ENCODE peak calls at places on chromosomes 16 and 17, in five cellular contexts. One of them, this sample, is unnamed.

GRCh38 chr17:39667262-39668140 is 752 bp upstream of the PNMT start:
- DNase-seq in mesenchymal stem cell: no peak
- DNase-seq in neuronal stem cell: no peak
- DNase-seq in IMR-90: no peak
- DNase-seq in H9: no peak
- DNase-seq in this sample: no peak

GRCh38 chr16:8967437-8967821 is 3.7 kb upstream of the USP7 start:
- DNase-seq in mesenchymal stem cell: no peak
- DNase-seq in neuronal stem cell: no peak
- DNase-seq in H9: no peak
- DNase-seq in IMR-90: no peak
- DNase-seq in this sample: peak

GRCh38 chr16:9054460-9054859 is 37.0 kb upstream of the HAPSTR1 start:
- DNase-seq in mesenchymal stem cell: no peak
- DNase-seq in IMR-90: no peak
- DNase-seq in H9: no peak
- DNase-seq in neuronal stem cell: no peak
- DNase-seq in this sample: no peak

GRCh38 chr16:67068212-67068753 is 39.3 kb downstream of the CBFB start:
- DNase-seq in mesenchymal stem cell: peak
- DNase-seq in IMR-90: peak
- DNase-seq in neuronal stem cell: no peak
- DNase-seq in H9: no peak
- DNase-seq in this sample: no peak

GRCh38 chr17:57568340-57568739 is 176.8 kb downstream of the CCDC182 start:
- DNase-seq in H9: no peak
- DNase-seq in neuronal stem cell: no peak
- DNase-seq in IMR-90: no peak
- DNase-seq in mesenchymal stem cell: no peak
- DNase-seq in this sample: peak

GRCh38 chr17:80270836-80271235 is 10.2 kb downstream of the RNF213 start:
- DNase-seq in H9: peak
- DNase-seq in neuronal stem cell: peak
- DNase-seq in IMR-90: no peak
- DNase-seq in mesenchymal stem cell: peak
- DNase-seq in this sample: peak

GRCh38 chr17:40063034-40063765 is 435 bp downstream of the THRA start:
- DNase-seq in neuronal stem cell: no peak
- DNase-seq in mesenchymal stem cell: peak
- DNase-seq in H9: peak
- DNase-seq in IMR-90: no peak
- DNase-seq in this sample: peak

GRCh38 chr16:24834459-24835335 is 11.1 kb upstream of the SLC5A11 start:
- DNase-seq in neuronal stem cell: no peak
- DNase-seq in H9: peak
- DNase-seq in mesenchymal stem cell: peak
- DNase-seq in IMR-90: peak
- DNase-seq in this sample: peak

GRCh38 chr17:78138204-78139060 is 7.8 kb upstream of the C17orf99 start:
- DNase-seq in IMR-90: no peak
- DNase-seq in H9: no peak
- DNase-seq in mesenchymal stem cell: no peak
- DNase-seq in neuronal stem cell: no peak
- DNase-seq in this sample: no peak

GRCh38 chr17:38464723-38465419 is 36.6 kb downstream of the ARHGAP23 start:
- DNase-seq in H9: no peak
- DNase-seq in IMR-90: peak
- DNase-seq in neuronal stem cell: no peak
- DNase-seq in mesenchymal stem cell: peak
- DNase-seq in this sample: no peak

GRCh38 chr17:1649844-1650409 is at the start of gene RILP:
- DNase-seq in H9: peak
- DNase-seq in neuronal stem cell: no peak
- DNase-seq in mesenchymal stem cell: no peak
- DNase-seq in IMR-90: no peak
- DNase-seq in this sample: peak

GRCh38 chr16:55225972-55226542 is 97.9 kb upstream of the IRX6 start:
- DNase-seq in neuronal stem cell: no peak
- DNase-seq in H9: no peak
- DNase-seq in IMR-90: no peak
- DNase-seq in mesenchymal stem cell: no peak
- DNase-seq in this sample: no peak

GRCh38 chr16:31214705-31215286 is 877 bp downstream of the TRIM72 start:
- DNase-seq in mesenchymal stem cell: no peak
- DNase-seq in H9: peak
- DNase-seq in neuronal stem cell: no peak
- DNase-seq in IMR-90: no peak
- DNase-seq in this sample: no peak
- H2BK5ac ChIP-seq in mesenchymal stem cell: no peak
- H2BK5ac ChIP-seq in H9: no peak
- H2BK5ac ChIP-seq in neuronal stem cell: no peak
- H2BK5ac ChIP-seq in IMR-90: no peak
- H2BK5ac ChIP-seq in this sample: no peak

GRCh38 chr16:50276128-50276444 is 9.7 kb downstream of the ADCY7 start:
- DNase-seq in IMR-90: no peak
- DNase-seq in H9: no peak
- DNase-seq in neuronal stem cell: no peak
- DNase-seq in mesenchymal stem cell: no peak
- DNase-seq in this sample: no peak

GRCh38 chr16:50273888-50274770 is 7.8 kb downstream of the ADCY7 start:
- DNase-seq in mesenchymal stem cell: no peak
- DNase-seq in H9: no peak
- DNase-seq in neuronal stem cell: no peak
- DNase-seq in IMR-90: no peak
- DNase-seq in this sample: no peak

GRCh38 chr16:50275428-50276127 is 9.2 kb downstream of the ADCY7 start:
- DNase-seq in H9: no peak
- DNase-seq in IMR-90: no peak
- DNase-seq in mesenchymal stem cell: no peak
- DNase-seq in neuronal stem cell: no peak
- DNase-seq in this sample: no peak

GRCh38 chr16:50273382-50273690 is 7.0 kb downstream of the ADCY7 start:
- DNase-seq in IMR-90: no peak
- DNase-seq in mesenchymal stem cell: no peak
- DNase-seq in H9: no peak
- DNase-seq in neuronal stem cell: no peak
- DNase-seq in this sample: no peak

DNA sequence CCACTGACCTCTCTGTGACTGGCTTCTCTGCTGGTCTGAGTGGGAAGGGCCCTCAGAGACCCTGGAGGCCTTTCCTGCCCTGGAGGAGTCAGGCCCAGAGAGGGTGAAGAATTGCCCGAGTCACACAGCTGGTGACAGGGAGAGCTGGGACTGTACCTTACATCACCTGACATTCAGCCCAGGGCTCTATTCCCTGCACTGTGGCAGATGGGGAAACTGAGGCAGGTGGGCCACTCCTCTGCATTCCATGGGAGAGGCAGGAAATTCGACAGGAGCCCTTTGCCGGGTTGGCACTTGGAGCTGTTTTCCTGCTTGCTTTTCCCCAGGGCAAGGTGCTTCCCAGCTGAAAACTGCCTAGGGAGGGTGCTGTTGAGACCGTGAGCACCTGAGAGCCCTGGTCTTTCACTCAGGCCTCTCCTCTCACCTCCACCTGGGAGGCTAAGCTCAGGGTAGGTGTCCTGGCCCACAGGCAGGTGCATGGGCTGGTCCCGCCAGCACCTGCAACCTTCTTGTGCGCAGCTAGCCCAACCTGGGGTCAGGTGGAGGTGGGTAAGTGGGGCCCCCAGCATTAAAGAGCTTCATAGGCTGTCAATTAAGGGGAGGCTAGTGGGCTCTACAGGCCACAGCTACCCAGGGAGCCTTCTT is 8.5 kb downstream of the ADCY7 start:
- DNase-seq in neuronal stem cell: no peak
- DNase-seq in IMR-90: no peak
- DNase-seq in mesenchymal stem cell: no peak
- DNase-seq in H9: no peak
- DNase-seq in this sample: no peak
- H2BK5ac ChIP-seq in neuronal stem cell: no peak
- H2BK5ac ChIP-seq in IMR-90: no peak
- H2BK5ac ChIP-seq in mesenchymal stem cell: no peak
- H2BK5ac ChIP-seq in H9: no peak
- H2BK5ac ChIP-seq in this sample: no peak

DNA sequence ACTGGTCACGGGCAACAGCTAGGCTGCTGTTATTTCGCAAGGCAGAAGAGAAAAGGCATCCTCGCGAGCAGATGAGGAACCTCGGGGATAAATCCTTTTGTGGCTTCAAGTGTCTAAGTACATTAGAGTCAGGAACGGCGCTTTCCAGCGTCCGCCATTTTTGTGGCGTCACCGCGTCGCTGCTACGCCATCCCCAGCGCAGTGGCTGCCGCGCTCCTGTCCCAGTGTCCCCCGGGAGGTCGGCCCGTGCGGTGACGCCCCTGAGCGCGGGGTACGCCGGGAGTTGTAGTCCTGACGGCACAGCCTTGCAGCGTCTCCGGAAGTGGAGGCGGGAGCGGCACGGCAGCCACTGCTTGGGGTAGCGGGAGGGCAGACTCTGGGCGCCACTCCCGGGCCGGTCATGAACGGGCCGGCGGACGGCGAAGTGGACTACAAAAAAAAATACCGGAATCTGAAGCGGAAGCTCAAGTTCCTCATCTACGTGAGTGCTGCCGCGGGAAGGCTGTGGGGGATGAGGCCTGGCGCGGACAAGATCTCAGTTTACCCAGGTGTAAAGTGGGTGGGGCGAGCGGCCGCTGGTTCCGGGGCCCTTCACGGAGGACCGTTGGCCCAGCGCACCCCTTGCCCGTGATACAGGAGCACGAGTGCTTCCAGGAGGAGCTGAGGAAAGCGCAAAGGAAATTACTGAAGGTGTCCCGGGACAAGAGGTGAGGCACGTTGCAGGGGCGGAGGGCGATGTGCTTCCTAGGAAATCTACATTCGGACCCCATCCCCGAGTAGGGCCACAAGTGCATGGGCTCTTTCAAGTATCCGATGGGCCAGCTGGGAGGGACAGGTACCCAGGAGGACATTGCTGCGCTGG is at the start of gene INO80E:
- DNase-seq in H9: peak
- DNase-seq in mesenchymal stem cell: peak
- DNase-seq in neuronal stem cell: peak
- DNase-seq in IMR-90: peak
- DNase-seq in this sample: peak
- H2BK5ac ChIP-seq in H9: no peak
- H2BK5ac ChIP-seq in mesenchymal stem cell: no peak
- H2BK5ac ChIP-seq in neuronal stem cell: peak
- H2BK5ac ChIP-seq in IMR-90: peak
- H2BK5ac ChIP-seq in this sample: peak

GRCh38 chr16:31131841-31132271 is 3.7 kb downstream of the PRSS8 start:
- DNase-seq in mesenchymal stem cell: no peak
- DNase-seq in H9: no peak
- DNase-seq in IMR-90: no peak
- DNase-seq in neuronal stem cell: no peak
- DNase-seq in this sample: no peak

GRCh38 chr16:31130336-31130812 is 5.2 kb downstream of the PRSS8 start:
- DNase-seq in neuronal stem cell: no peak
- DNase-seq in mesenchymal stem cell: no peak
- DNase-seq in H9: no peak
- DNase-seq in IMR-90: no peak
- DNase-seq in this sample: no peak

GRCh38 chr16:31129568-31130335 is 5.8 kb downstream of the PRSS8 start:
- DNase-seq in mesenchymal stem cell: no peak
- DNase-seq in H9: no peak
- DNase-seq in neuronal stem cell: no peak
- DNase-seq in IMR-90: no peak
- DNase-seq in this sample: no peak

GRCh38 chr16:31131416-31131815 is 4.1 kb downstream of the PRSS8 start:
- DNase-seq in IMR-90: no peak
- DNase-seq in neuronal stem cell: no peak
- DNase-seq in mesenchymal stem cell: no peak
- DNase-seq in H9: no peak
- DNase-seq in this sample: no peak

GRCh38 chr16:31130899-31131298 is 4.6 kb downstream of the PRSS8 start:
- DNase-seq in H9: peak
- DNase-seq in neuronal stem cell: no peak
- DNase-seq in mesenchymal stem cell: no peak
- DNase-seq in IMR-90: no peak
- DNase-seq in this sample: peak
- H2BK5ac ChIP-seq in H9: no peak
- H2BK5ac ChIP-seq in neuronal stem cell: no peak
- H2BK5ac ChIP-seq in mesenchymal stem cell: no peak
- H2BK5ac ChIP-seq in IMR-90: no peak
- H2BK5ac ChIP-seq in this sample: no peak

DNA sequence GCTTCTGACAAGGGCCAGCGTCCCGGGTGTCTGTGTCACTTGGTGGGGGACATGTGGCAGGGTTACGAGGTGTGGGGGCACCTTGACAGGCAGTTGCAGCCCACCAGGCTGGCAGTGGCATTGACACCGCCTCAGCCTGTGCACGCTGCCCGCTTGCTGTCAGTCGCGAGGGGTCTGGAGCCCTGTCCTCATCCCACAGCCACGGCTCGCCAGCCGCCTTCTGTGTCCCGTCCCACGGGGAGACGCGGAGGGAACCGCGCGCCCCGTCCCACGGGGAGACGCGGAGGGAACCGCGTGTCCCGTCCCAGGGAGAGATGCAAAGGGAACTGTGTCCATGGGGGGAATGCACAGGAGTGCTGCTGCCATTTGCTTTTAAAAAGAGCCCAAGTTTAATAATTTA is 3.5 kb downstream of the PABPN1L start:
- DNase-seq in IMR-90: no peak
- DNase-seq in H9: no peak
- DNase-seq in mesenchymal stem cell: no peak
- DNase-seq in neuronal stem cell: no peak
- DNase-seq in this sample: no peak
- H2BK5ac ChIP-seq in IMR-90: no peak
- H2BK5ac ChIP-seq in H9: no peak
- H2BK5ac ChIP-seq in mesenchymal stem cell: no peak
- H2BK5ac ChIP-seq in neuronal stem cell: no peak
- H2BK5ac ChIP-seq in this sample: no peak

GRCh38 chr17:19262650-19263620 is 25.8 kb downstream of the EPN2 start:
- DNase-seq in neuronal stem cell: no peak
- DNase-seq in IMR-90: peak
- DNase-seq in H9: no peak
- DNase-seq in mesenchymal stem cell: peak
- DNase-seq in this sample: no peak
- H2BK5ac ChIP-seq in neuronal stem cell: no peak
- H2BK5ac ChIP-seq in IMR-90: peak
- H2BK5ac ChIP-seq in H9: no peak
- H2BK5ac ChIP-seq in mesenchymal stem cell: no peak
- H2BK5ac ChIP-seq in this sample: no peak

DNA sequence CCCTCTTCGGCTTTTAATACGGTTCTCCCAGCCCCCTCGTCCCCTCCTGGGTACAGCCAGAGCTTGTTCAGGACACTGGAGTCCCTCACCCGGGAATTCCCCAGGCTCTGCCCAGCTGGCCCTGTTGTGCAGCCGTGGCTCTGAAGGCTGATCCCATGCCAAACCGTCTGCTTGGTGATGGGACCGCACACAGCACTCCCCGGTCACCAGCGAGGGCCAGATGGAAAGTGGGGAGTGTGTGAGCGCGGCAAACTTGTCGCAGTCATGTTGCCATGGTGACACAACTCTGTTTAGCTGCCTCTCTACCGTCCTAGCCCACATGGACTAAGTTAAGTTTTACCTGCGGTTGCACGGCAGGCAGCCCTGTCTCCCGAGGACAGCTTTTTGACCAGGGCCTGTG is 107.9 kb downstream of the RAP1GAP2 start:
- DNase-seq in H9: peak
- DNase-seq in neuronal stem cell: peak
- DNase-seq in IMR-90: peak
- DNase-seq in mesenchymal stem cell: no peak
- DNase-seq in this sample: peak
- H2BK5ac ChIP-seq in H9: no peak
- H2BK5ac ChIP-seq in neuronal stem cell: peak
- H2BK5ac ChIP-seq in IMR-90: no peak
- H2BK5ac ChIP-seq in mesenchymal stem cell: no peak
- H2BK5ac ChIP-seq in this sample: no peak

GRCh38 chr17:7173687-7174602 is 5.2 kb downstream of the ASGR1 start:
- DNase-seq in mesenchymal stem cell: peak
- DNase-seq in IMR-90: no peak
- DNase-seq in H9: peak
- DNase-seq in neuronal stem cell: peak
- DNase-seq in this sample: peak
- H2BK5ac ChIP-seq in mesenchymal stem cell: no peak
- H2BK5ac ChIP-seq in IMR-90: peak
- H2BK5ac ChIP-seq in H9: no peak
- H2BK5ac ChIP-seq in neuronal stem cell: no peak
- H2BK5ac ChIP-seq in this sample: no peak